ENCODE peak calls at places on chromosomes 13 and 19, in nine cellular contexts. I is ovary; U is AG09309; B is SK-N-SH; J is CD8-positive, alpha-beta T cell; A is CD4-positive, alpha-beta T cell; W is fibroblast of mammary gland; M is fibroblast of pulmonary artery; S is tibial nerve. Z is an unnamed sample.

GRCh38 chr13:107211073-107211472 is 643.1 kb upstream of the ARGLU1 start:
- DNase-seq in S (peak), M (peak), U (peak), I (peak), W (peak), J (no peak), B (peak), A (peak), Z (peak)

GRCh38 chr19:10913716-10914340 is 14.6 kb downstream of the YIPF2 start:
- DNase-seq in U (no peak), I (no peak), S (no peak), J (no peak), M (no peak), B (no peak), A (no peak), W (no peak), Z (no peak)

GRCh38 chr13:71360041-71360440 is 507.0 kb downstream of the DACH1 start:
- DNase-seq in W (no peak), J (no peak), A (no peak), I (no peak), B (no peak), M (peak), U (no peak), S (no peak), Z (no peak)

GRCh38 chr13:107977175-107977574 is 238.2 kb downstream of the LIG4 start:
- DNase-seq in W (no peak), A (no peak), I (no peak), B (no peak), U (no peak), J (no peak), S (no peak), M (no peak), Z (no peak)

GRCh38 chr13:87903568-87903967 is 232.4 kb downstream of the SLITRK5 start:
- DNase-seq in M (no peak), A (no peak), S (no peak), U (no peak), W (no peak), J (no peak), B (no peak), I (no peak), Z (no peak)

GRCh38 chr19:18239303-18239702 is 13.1 kb upstream of the PDE4C start:
- DNase-seq in B (no peak), W (no peak), J (no peak), M (no peak), U (no peak), I (no peak), A (no peak), S (no peak), Z (no peak)

GRCh38 chr19:54029930-54030490 is 33.7 kb downstream of the VSTM1 start:
- DNase-seq in B (peak), I (peak), W (peak), J (peak), A (peak), M (peak), S (peak), U (peak), Z (peak)

GRCh38 chr13:112928958-112929777 is 39.8 kb upstream of the MCF2L start:
- DNase-seq in I (no peak), W (peak), A (no peak), U (no peak), M (peak), S (no peak), B (peak), J (no peak), Z (no peak)

GRCh38 chr13:84962141-84962750 is 837.0 kb downstream of the SLITRK6 start:
- DNase-seq in A (no peak), B (no peak), I (no peak), M (no peak), U (no peak), S (no peak), J (no peak), W (no peak), Z (no peak)

GRCh38 chr19:50330365-50331078 is 1.3 kb upstream of the KCNC3 start:
- DNase-seq in J (peak), W (peak), B (peak), A (peak), U (no peak), I (no peak), S (peak), M (peak), Z (peak)

DNA sequence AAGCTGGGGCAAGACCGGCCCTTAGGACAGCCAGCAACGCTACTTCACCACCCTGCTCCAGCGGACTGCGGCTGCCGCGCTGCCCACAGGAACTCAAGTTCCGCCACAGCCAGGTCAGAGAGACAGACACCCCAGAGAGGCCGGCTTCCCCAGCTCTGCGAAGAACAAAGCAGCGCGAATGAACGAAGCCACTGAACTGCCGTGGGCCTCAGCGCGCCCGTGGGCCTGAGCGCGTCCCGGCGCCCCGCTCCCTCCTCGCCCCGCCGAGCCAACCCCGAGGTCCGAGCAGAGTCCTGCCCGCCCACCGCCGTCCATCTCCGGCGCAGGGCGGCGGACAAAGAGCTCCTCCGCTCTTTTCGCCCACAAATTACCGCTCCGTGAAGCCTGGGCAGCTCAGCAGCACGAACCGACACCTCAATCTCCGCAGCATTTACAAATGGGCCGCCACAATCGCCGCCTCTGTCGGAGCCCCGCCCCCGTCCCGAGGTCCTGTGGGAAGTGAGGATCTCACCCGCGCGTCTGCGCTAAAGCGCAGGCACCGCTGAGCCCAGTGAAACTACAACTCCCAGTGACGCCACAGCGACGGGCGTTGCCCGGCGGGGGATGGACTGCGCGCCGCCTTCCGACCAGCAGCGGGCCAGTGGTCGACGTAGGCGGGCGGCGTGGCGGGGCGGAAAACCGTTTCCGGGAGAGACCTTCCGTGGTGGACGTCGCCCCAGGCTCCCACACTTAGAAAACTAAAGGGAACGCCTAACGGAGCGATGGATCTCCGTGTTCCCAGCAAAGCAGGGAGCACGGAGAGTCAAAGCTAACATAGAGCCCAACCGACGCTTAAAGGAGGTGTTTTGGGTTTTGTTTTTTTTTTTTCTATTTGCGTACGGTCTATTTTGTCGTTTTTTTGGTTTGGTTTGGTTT is 158.7 kb downstream of the RNF17 start:
- DNase-seq in A (peak), J (peak), W (peak), M (peak), U (peak), I (peak), B (peak), S (peak), Z (peak)
- TF ChIP-seq CTCF in A (no peak), J (no peak), W (no peak), M (no peak), U (no peak), I (peak), B (peak), S (no peak), Z (no peak)

GRCh38 chr19:34707661-34708060 is 26.4 kb upstream of the ZNF181 start:
- DNase-seq in I (no peak), S (no peak), J (no peak), A (no peak), M (no peak), U (no peak), B (no peak), W (no peak), Z (no peak)
- TF ChIP-seq CTCF in I (no peak), S (no peak), J (no peak), A (no peak), M (no peak), U (no peak), B (no peak), W (no peak), Z (no peak)

GRCh38 chr13:24746618-24747247 is 17.2 kb upstream of the RNF17 start:
- DNase-seq in B (no peak), U (no peak), I (no peak), A (no peak), J (no peak), S (no peak), W (no peak), M (no peak), Z (peak)
- TF ChIP-seq CTCF in B (peak), U (peak), I (no peak), A (no peak), J (no peak), S (no peak), W (no peak), M (peak), Z (peak)

GRCh38 chr19:40743926-40744325 is 6.4 kb downstream of the ACTMAP start:
- DNase-seq in A (no peak), B (no peak), M (no peak), U (no peak), J (no peak), S (no peak), W (no peak), I (no peak), Z (no peak)

GRCh38 chr19:40742477-40742876 is 7.8 kb downstream of the ACTMAP start:
- DNase-seq in U (no peak), A (no peak), J (no peak), B (no peak), W (no peak), S (no peak), I (no peak), M (no peak), Z (no peak)

GRCh38 chr19:40745402-40745780 is 4.9 kb downstream of the ACTMAP start:
- DNase-seq in W (peak), M (peak), J (no peak), I (no peak), U (no peak), A (no peak), S (no peak), B (no peak), Z (no peak)

GRCh38 chr19:40747536-40747935 is 2.7 kb downstream of the ACTMAP start:
- DNase-seq in J (no peak), A (no peak), I (no peak), B (no peak), S (no peak), W (no peak), M (no peak), U (no peak), Z (no peak)

GRCh38 chr19:40744554-40745401 is 5.5 kb downstream of the ACTMAP start:
- DNase-seq in A (no peak), B (peak), J (peak), I (no peak), S (no peak), U (no peak), M (no peak), W (no peak), Z (peak)
- TF ChIP-seq CTCF in A (no peak), B (no peak), J (no peak), I (no peak), S (no peak), U (no peak), M (no peak), W (no peak), Z (no peak)

DNA sequence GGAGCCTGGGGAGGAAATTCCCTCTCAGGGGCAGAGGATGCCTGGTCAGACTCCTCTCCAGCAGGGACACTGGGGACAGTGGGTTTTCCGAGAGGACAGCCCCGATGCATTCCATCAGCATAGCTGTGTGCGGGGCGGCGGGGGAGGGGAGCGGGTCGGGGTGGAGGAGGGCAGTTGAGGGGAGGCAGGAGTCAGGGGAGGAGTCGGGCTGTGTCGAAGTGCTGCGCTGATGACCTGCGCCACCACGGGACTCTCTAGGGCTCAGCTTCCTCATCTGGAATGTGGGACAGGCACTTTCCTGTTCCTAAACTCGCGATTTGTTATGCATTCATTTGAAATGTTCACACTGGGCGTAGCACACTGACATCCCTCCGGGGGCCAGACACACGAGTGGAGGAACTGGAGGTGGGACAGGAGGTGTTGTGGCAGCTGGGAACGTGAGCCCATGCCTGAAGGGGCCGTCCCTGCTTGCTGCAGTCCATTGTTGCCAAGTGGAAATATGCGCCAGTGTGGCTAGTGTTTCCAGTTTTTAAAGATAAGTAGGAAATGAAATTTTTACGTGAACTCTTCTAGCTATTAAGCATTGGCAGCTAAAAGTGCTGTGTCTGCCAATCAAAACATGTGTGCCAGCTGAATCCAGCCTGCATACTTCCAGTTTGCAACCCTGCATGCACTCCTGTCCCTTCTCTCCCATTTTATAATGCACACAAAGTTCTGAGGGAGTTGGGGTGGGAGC is 43.3 kb downstream of the FLT1 start:
- DNase-seq in I (no peak), A (no peak), B (no peak), W (no peak), J (no peak), S (no peak), U (no peak), M (peak), Z (no peak)
- TF ChIP-seq CTCF in I (no peak), A (no peak), B (no peak), W (no peak), J (no peak), S (no peak), U (no peak), M (no peak), Z (no peak)

DNA sequence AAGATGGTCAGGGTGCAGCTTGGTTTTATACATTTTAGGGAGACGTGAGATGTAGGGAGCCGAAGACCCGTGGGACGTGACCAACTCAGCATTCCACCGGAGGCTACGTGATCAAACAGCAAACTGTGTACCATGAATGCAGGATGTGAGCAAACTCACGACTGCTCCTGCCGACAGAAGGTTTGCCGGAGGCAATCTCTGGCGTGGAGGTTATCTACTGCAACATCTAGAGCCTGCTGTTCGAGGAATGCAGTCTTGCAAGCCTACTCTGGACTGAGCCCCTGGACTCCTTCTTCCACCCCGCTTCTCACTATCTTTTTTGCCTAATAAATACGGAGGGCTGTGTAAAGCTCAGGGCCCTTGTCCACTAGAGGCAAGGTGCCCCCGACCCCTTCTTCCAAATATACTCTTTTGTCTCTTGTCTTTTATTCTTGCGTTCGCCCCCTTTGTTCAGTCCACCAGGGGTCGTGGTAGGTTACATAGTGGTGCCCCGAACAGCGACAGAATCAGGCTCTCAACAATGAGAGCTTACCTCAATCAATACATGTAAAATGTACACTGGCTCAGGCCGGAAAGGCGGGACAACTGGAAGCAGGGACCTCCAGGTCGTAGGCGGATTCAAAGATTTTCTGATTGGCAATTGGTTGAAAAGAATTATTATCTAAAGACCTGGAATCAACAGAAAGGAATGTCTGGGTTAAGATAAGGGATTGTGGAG is 8.9 kb upstream of the OR1I1 start:
- DNase-seq in I (no peak), W (no peak), S (no peak), M (no peak), A (no peak), U (no peak), B (no peak), J (no peak), Z (no peak)
- TF ChIP-seq CTCF in I (no peak), W (no peak), S (no peak), M (no peak), A (no peak), U (no peak), B (peak), J (no peak), Z (no peak)

Z was measured in GM20000.